ENCODE peak calls at places on chromosomes 6 and 20, in nine cellular contexts. One of them, this sample, is unnamed.

GRCh38 chr6:150993253-150993652 is 127.8 kb downstream of the MTHFD1L start:
- DNase-seq in NCI-H2171 treated with DMSO at 0.1 percent for 48 hours: no peak
- DNase-seq in GM12891: no peak
- DNase-seq in NCI-H1105: no peak
- DNase-seq in WTC11: no peak
- DNase-seq in fibroblast of pulmonary artery: no peak
- DNase-seq in uterus: no peak
- DNase-seq in putamen: no peak
- DNase-seq in activated T-cell treated with anti-CD3 and anti-CD28 coated beads, Interleukin-2, amount 50 U/mL, for 24 hours: no peak
- DNase-seq in this sample: no peak

GRCh38 chr20:46004813-46005505 is 3.7 kb upstream of the MMP9 start:
- DNase-seq in NCI-H1105: no peak
- DNase-seq in WTC11: peak; percentile 43
- DNase-seq in uterus: no peak
- DNase-seq in NCI-H2171 treated with DMSO at 0.1 percent for 48 hours: peak; percentile 88
- DNase-seq in activated T-cell treated with anti-CD3 and anti-CD28 coated beads, Interleukin-2, amount 50 U/mL, for 24 hours: no peak
- DNase-seq in putamen: no peak
- DNase-seq in GM12891: no peak
- DNase-seq in fibroblast of pulmonary artery: no peak
- DNase-seq in this sample: no peak

GRCh38 chr6:113361014-113361645 is 496.0 kb upstream of the MARCKS start:
- DNase-seq in NCI-H1105: no peak
- DNase-seq in GM12891: no peak
- DNase-seq in fibroblast of pulmonary artery: peak; percentile 55
- DNase-seq in NCI-H2171 treated with DMSO at 0.1 percent for 48 hours: no peak
- DNase-seq in uterus: no peak
- DNase-seq in putamen: no peak
- DNase-seq in activated T-cell treated with anti-CD3 and anti-CD28 coated beads, Interleukin-2, amount 50 U/mL, for 24 hours: no peak
- DNase-seq in WTC11: no peak
- DNase-seq in this sample: no peak

GRCh38 chr6:7721654-7722053 is 4.2 kb upstream of the BMP6 start:
- DNase-seq in putamen: no peak
- DNase-seq in WTC11: no peak
- DNase-seq in activated T-cell treated with anti-CD3 and anti-CD28 coated beads, Interleukin-2, amount 50 U/mL, for 24 hours: no peak
- DNase-seq in uterus: no peak
- DNase-seq in NCI-H1105: peak; percentile 15
- DNase-seq in GM12891: no peak
- DNase-seq in NCI-H2171 treated with DMSO at 0.1 percent for 48 hours: peak; percentile 55
- DNase-seq in fibroblast of pulmonary artery: peak; percentile 69
- DNase-seq in this sample: no peak

GRCh38 chr6:156899532-156899931 is 122.4 kb downstream of the ARID1B start:
- DNase-seq in fibroblast of pulmonary artery: no peak
- DNase-seq in NCI-H2171 treated with DMSO at 0.1 percent for 48 hours: no peak
- DNase-seq in WTC11: no peak
- DNase-seq in GM12891: no peak
- DNase-seq in activated T-cell treated with anti-CD3 and anti-CD28 coated beads, Interleukin-2, amount 50 U/mL, for 24 hours: no peak
- DNase-seq in uterus: no peak
- DNase-seq in putamen: no peak
- DNase-seq in NCI-H1105: no peak
- DNase-seq in this sample: no peak

GRCh38 chr6:3231213-3232016 is 4.0 kb upstream of the TUBB2B start:
- DNase-seq in putamen: peak; percentile 83
- DNase-seq in GM12891: no peak
- DNase-seq in fibroblast of pulmonary artery: peak; percentile 72
- DNase-seq in NCI-H2171 treated with DMSO at 0.1 percent for 48 hours: peak; percentile 94
- DNase-seq in activated T-cell treated with anti-CD3 and anti-CD28 coated beads, Interleukin-2, amount 50 U/mL, for 24 hours: no peak
- DNase-seq in NCI-H1105: peak; percentile 94
- DNase-seq in WTC11: peak; percentile 70
- DNase-seq in uterus: peak; percentile 83
- DNase-seq in this sample: no peak

GRCh38 chr20:49286689-49287551 is 9.1 kb upstream of the ZNFX1 start:
- DNase-seq in uterus: no peak
- DNase-seq in NCI-H2171 treated with DMSO at 0.1 percent for 48 hours: no peak
- DNase-seq in fibroblast of pulmonary artery: no peak
- DNase-seq in activated T-cell treated with anti-CD3 and anti-CD28 coated beads, Interleukin-2, amount 50 U/mL, for 24 hours: no peak
- DNase-seq in putamen: no peak
- DNase-seq in NCI-H1105: no peak
- DNase-seq in WTC11: no peak
- DNase-seq in GM12891: no peak
- DNase-seq in this sample: no peak

GRCh38 chr6:49951926-49952325 is 12.0 kb downstream of the DEFB114 start:
- DNase-seq in NCI-H2171 treated with DMSO at 0.1 percent for 48 hours: no peak
- DNase-seq in uterus: no peak
- DNase-seq in activated T-cell treated with anti-CD3 and anti-CD28 coated beads, Interleukin-2, amount 50 U/mL, for 24 hours: no peak
- DNase-seq in NCI-H1105: no peak
- DNase-seq in putamen: no peak
- DNase-seq in GM12891: no peak
- DNase-seq in WTC11: no peak
- DNase-seq in fibroblast of pulmonary artery: no peak
- DNase-seq in this sample: no peak

GRCh38 chr6:24798740-24799540 is at the start of gene ARMH2:
- DNase-seq in putamen: peak; percentile 31
- DNase-seq in WTC11: no peak
- DNase-seq in NCI-H1105: no peak
- DNase-seq in GM12891: no peak
- DNase-seq in NCI-H2171 treated with DMSO at 0.1 percent for 48 hours: no peak
- DNase-seq in fibroblast of pulmonary artery: no peak
- DNase-seq in uterus: no peak
- DNase-seq in activated T-cell treated with anti-CD3 and anti-CD28 coated beads, Interleukin-2, amount 50 U/mL, for 24 hours: no peak
- DNase-seq in this sample: no peak

GRCh38 chr6:11245406-11245990 is 13.0 kb upstream of the NEDD9 start:
- DNase-seq in NCI-H1105: no peak
- DNase-seq in fibroblast of pulmonary artery: no peak
- DNase-seq in NCI-H2171 treated with DMSO at 0.1 percent for 48 hours: no peak
- DNase-seq in putamen: peak; percentile 65
- DNase-seq in GM12891: no peak
- DNase-seq in WTC11: no peak
- DNase-seq in activated T-cell treated with anti-CD3 and anti-CD28 coated beads, Interleukin-2, amount 50 U/mL, for 24 hours: no peak
- DNase-seq in uterus: no peak
- DNase-seq in this sample: no peak